ENCODE peak calls at places on chromosomes 1 and 21, in nine cellular contexts. One of them, this sample, is unnamed.

GRCh38 chr1:207823880-207824566 is 72.2 kb downstream of the CD46 start:
- DNase-seq in psoas muscle: peak; percentile 93
- DNase-seq in Panc1: no peak
- DNase-seq in cardiac muscle cell: peak; percentile 87
- DNase-seq in CD8-positive, alpha-beta T cell: peak; percentile 75
- DNase-seq in HAP-1: peak; percentile 20
- DNase-seq in SJSA1: peak; percentile 66
- DNase-seq in transverse colon: peak; percentile 84
- DNase-seq in uterus: peak; percentile 89
- DNase-seq in this sample: peak; percentile 80

GRCh38 chr1:53198241-53198651 is 1.6 kb downstream of the CPT2 start:
- DNase-seq in cardiac muscle cell: peak; percentile 26
- DNase-seq in Panc1: no peak
- DNase-seq in SJSA1: no peak
- DNase-seq in psoas muscle: no peak
- DNase-seq in transverse colon: peak; percentile 57
- DNase-seq in CD8-positive, alpha-beta T cell: no peak
- DNase-seq in uterus: no peak
- DNase-seq in HAP-1: no peak
- DNase-seq in this sample: no peak

GRCh38 chr1:21886486-21887215 is 50.5 kb downstream of the HSPG2 start:
- DNase-seq in transverse colon: no peak
- DNase-seq in Panc1: no peak
- DNase-seq in psoas muscle: peak; percentile 40
- DNase-seq in HAP-1: no peak
- DNase-seq in CD8-positive, alpha-beta T cell: no peak
- DNase-seq in uterus: no peak
- DNase-seq in cardiac muscle cell: no peak
- DNase-seq in SJSA1: no peak
- DNase-seq in this sample: no peak

GRCh38 chr1:199226163-199226562 is 587.3 kb downstream of the PTPRC start:
- DNase-seq in HAP-1: no peak
- DNase-seq in Panc1: no peak
- DNase-seq in transverse colon: no peak
- DNase-seq in cardiac muscle cell: no peak
- DNase-seq in SJSA1: peak; percentile 56
- DNase-seq in CD8-positive, alpha-beta T cell: no peak
- DNase-seq in psoas muscle: no peak
- DNase-seq in uterus: no peak
- DNase-seq in this sample: no peak

GRCh38 chr1:85815906-85816305 is 107.7 kb upstream of the ZNHIT6 start:
- DNase-seq in transverse colon: no peak
- DNase-seq in HAP-1: no peak
- DNase-seq in SJSA1: no peak
- DNase-seq in CD8-positive, alpha-beta T cell: no peak
- DNase-seq in Panc1: no peak
- DNase-seq in psoas muscle: peak; percentile 36
- DNase-seq in uterus: no peak
- DNase-seq in cardiac muscle cell: no peak
- DNase-seq in this sample: no peak

GRCh38 chr1:62435231-62436038 is 1.4 kb upstream of the USP1 start:
- DNase-seq in uterus: peak; percentile 22
- DNase-seq in cardiac muscle cell: no peak
- DNase-seq in CD8-positive, alpha-beta T cell: peak; percentile 18
- DNase-seq in Panc1: no peak
- DNase-seq in psoas muscle: peak; percentile 56
- DNase-seq in transverse colon: peak; percentile 19
- DNase-seq in SJSA1: no peak
- DNase-seq in HAP-1: peak; percentile 39
- DNase-seq in this sample: no peak

GRCh38 chr1:81606656-81607055 is 194.1 kb upstream of the ADGRL2 start:
- DNase-seq in transverse colon: no peak
- DNase-seq in uterus: no peak
- DNase-seq in CD8-positive, alpha-beta T cell: no peak
- DNase-seq in HAP-1: no peak
- DNase-seq in psoas muscle: no peak
- DNase-seq in cardiac muscle cell: no peak
- DNase-seq in SJSA1: peak; percentile 10
- DNase-seq in Panc1: no peak
- DNase-seq in this sample: no peak

GRCh38 chr1:225835752-225836151 is 25.8 kb downstream of the EPHX1 start:
- DNase-seq in uterus: peak; percentile 74
- DNase-seq in CD8-positive, alpha-beta T cell: no peak
- DNase-seq in HAP-1: no peak
- DNase-seq in psoas muscle: peak; percentile 64
- DNase-seq in SJSA1: no peak
- DNase-seq in transverse colon: no peak
- DNase-seq in cardiac muscle cell: no peak
- DNase-seq in Panc1: no peak
- DNase-seq in this sample: peak; percentile 62

GRCh38 chr1:228538831-228539230 is 51.6 kb downstream of the RNF187 start:
- DNase-seq in transverse colon: no peak
- DNase-seq in cardiac muscle cell: no peak
- DNase-seq in HAP-1: no peak
- DNase-seq in CD8-positive, alpha-beta T cell: no peak
- DNase-seq in uterus: no peak
- DNase-seq in psoas muscle: no peak
- DNase-seq in SJSA1: no peak
- DNase-seq in Panc1: no peak
- DNase-seq in this sample: no peak

GRCh38 chr1:229101475-229101874 is 169.4 kb upstream of the RAB4A start:
- DNase-seq in transverse colon: no peak
- DNase-seq in SJSA1: no peak
- DNase-seq in psoas muscle: no peak
- DNase-seq in uterus: no peak
- DNase-seq in HAP-1: no peak
- DNase-seq in CD8-positive, alpha-beta T cell: no peak
- DNase-seq in Panc1: no peak
- DNase-seq in cardiac muscle cell: no peak
- DNase-seq in this sample: no peak

GRCh38 chr1:230415405-230416119 is 10.6 kb downstream of the PGBD5 start:
- DNase-seq in cardiac muscle cell: no peak
- DNase-seq in CD8-positive, alpha-beta T cell: no peak
- DNase-seq in HAP-1: no peak
- DNase-seq in Panc1: no peak
- DNase-seq in psoas muscle: no peak
- DNase-seq in transverse colon: no peak
- DNase-seq in uterus: no peak
- DNase-seq in SJSA1: no peak
- DNase-seq in this sample: no peak

GRCh38 chr1:18299441-18300338 is 181.0 kb upstream of the KLHDC7A start:
- DNase-seq in HAP-1: peak; percentile 42
- DNase-seq in uterus: no peak
- DNase-seq in CD8-positive, alpha-beta T cell: no peak
- DNase-seq in cardiac muscle cell: peak; percentile 44
- DNase-seq in Panc1: peak; percentile 2
- DNase-seq in SJSA1: peak; percentile 5
- DNase-seq in psoas muscle: no peak
- DNase-seq in transverse colon: no peak
- DNase-seq in this sample: no peak

GRCh38 chr1:41616563-41616962 is 132.1 kb upstream of the EDN2 start:
- DNase-seq in cardiac muscle cell: no peak
- DNase-seq in Panc1: no peak
- DNase-seq in SJSA1: no peak
- DNase-seq in psoas muscle: no peak
- DNase-seq in transverse colon: no peak
- DNase-seq in uterus: no peak
- DNase-seq in HAP-1: no peak
- DNase-seq in CD8-positive, alpha-beta T cell: no peak
- DNase-seq in this sample: no peak

GRCh38 chr21:25885880-25886279 is 151.1 kb downstream of the GABPA start:
- DNase-seq in cardiac muscle cell: no peak
- DNase-seq in Panc1: no peak
- DNase-seq in psoas muscle: no peak
- DNase-seq in HAP-1: no peak
- DNase-seq in CD8-positive, alpha-beta T cell: no peak
- DNase-seq in SJSA1: peak; percentile 71
- DNase-seq in uterus: no peak
- DNase-seq in transverse colon: no peak
- DNase-seq in this sample: no peak

DNA sequence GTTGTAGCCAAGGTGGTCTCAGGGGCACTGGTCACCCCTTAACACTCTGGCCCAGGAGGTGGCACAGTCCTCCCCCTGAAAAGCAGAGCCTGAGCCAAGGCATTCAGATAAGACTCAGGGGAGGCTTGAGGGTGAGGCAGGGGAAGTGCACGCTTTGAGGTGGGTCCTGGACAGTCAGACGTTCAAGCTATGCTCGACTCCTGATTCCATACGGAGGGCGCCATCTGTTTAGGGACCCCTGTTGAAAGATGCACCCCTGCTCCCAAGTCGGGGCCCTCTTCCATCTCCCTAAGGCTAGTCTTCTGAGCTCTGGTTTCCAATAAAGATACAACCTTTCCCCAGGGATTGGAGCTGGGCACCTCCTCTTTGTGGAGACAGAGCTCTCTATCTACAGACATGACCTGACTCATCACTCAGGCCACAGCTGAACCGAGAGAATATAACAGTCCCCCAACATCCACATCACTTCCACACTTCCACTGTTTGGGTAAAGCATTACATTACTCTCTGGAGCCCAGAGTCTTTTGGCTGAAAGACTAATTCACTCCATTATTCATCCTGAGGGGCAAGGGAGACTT is 13.1 kb upstream of the CHI3L1 start:
- DNase-seq in SJSA1: no peak
- DNase-seq in cardiac muscle cell: no peak
- DNase-seq in Panc1: no peak
- DNase-seq in uterus: no peak
- DNase-seq in HAP-1: no peak
- DNase-seq in psoas muscle: no peak
- DNase-seq in CD8-positive, alpha-beta T cell: no peak
- DNase-seq in transverse colon: no peak
- DNase-seq in this sample: no peak
- H3K4me3 ChIP-seq in SJSA1: no peak overlapping the region
- H3K4me3 ChIP-seq in cardiac muscle cell: no peak overlapping the region
- H3K4me3 ChIP-seq in Panc1: no peak overlapping the region
- H3K4me3 ChIP-seq in uterus: no peak overlapping the region
- H3K4me3 ChIP-seq in HAP-1: no peak overlapping the region
- H3K4me3 ChIP-seq in psoas muscle: peak overlapping the region; percentile 1
- H3K4me3 ChIP-seq in CD8-positive, alpha-beta T cell: no peak overlapping the region
- H3K4me3 ChIP-seq in transverse colon: no peak overlapping the region
- H3K4me3 ChIP-seq in this sample: no peak overlapping the region

GRCh38 chr1:50808296-50808695 is 151.8 kb downstream of the FAF1 start:
- DNase-seq in transverse colon: no peak
- DNase-seq in cardiac muscle cell: no peak
- DNase-seq in HAP-1: no peak
- DNase-seq in uterus: no peak
- DNase-seq in Panc1: no peak
- DNase-seq in SJSA1: no peak
- DNase-seq in psoas muscle: no peak
- DNase-seq in CD8-positive, alpha-beta T cell: no peak
- DNase-seq in this sample: no peak
- H3K9me3 ChIP-seq in transverse colon: peaks cover 14% of the 10 kb centered on the region
- H3K9me3 ChIP-seq in cardiac muscle cell: no peaks in the 10 kb centered on the region
- H3K9me3 ChIP-seq in HAP-1: peaks cover 7% of the 10 kb centered on the region
- H3K9me3 ChIP-seq in uterus: peaks cover 10% of the 10 kb centered on the region
- H3K9me3 ChIP-seq in Panc1: peaks cover 13% of the 10 kb centered on the region
- H3K9me3 ChIP-seq in SJSA1: peaks cover 4% of the 10 kb centered on the region
- H3K9me3 ChIP-seq in psoas muscle: peaks cover 10% of the 10 kb centered on the region
- H3K9me3 ChIP-seq in CD8-positive, alpha-beta T cell: no peaks in the 10 kb centered on the region
- H3K9me3 ChIP-seq in this sample: peaks cover 20% of the 10 kb centered on the region

DNA sequence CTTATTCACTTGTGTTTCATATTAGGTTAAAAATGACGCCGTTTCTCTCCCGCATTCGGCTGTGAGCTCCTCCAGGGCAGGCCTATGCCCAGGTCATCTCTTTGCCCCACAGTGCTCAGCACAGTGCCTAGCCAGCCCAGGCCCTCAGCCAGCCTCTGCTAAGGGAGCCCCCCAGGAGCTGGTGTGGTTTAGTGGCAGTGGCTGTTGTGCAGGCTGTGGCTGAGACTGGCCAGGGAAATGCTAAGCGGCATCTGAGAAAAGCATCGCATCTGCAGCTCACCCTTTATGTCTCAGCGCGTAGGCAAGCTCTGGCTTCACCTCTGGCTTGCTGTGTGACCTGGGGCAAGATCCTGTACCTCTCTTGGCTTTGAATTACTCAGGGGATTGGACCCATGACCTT is 275.1 kb downstream of the TRABD2B start:
- DNase-seq in cardiac muscle cell: no peak
- DNase-seq in transverse colon: no peak
- DNase-seq in CD8-positive, alpha-beta T cell: no peak
- DNase-seq in uterus: no peak
- DNase-seq in HAP-1: no peak
- DNase-seq in SJSA1: no peak
- DNase-seq in Panc1: no peak
- DNase-seq in psoas muscle: no peak
- DNase-seq in this sample: no peak
- H3K27me3 ChIP-seq in cardiac muscle cell: peaks cover 95% of the 10 kb centered on the region
- H3K27me3 ChIP-seq in transverse colon: peaks cover 23% of the 10 kb centered on the region
- H3K27me3 ChIP-seq in CD8-positive, alpha-beta T cell: peaks cover under 1% of the 10 kb centered on the region
- H3K27me3 ChIP-seq in uterus: no peaks in the 10 kb centered on the region
- H3K27me3 ChIP-seq in HAP-1: peaks cover 8% of the 10 kb centered on the region
- H3K27me3 ChIP-seq in SJSA1: no peaks in the 10 kb centered on the region
- H3K27me3 ChIP-seq in Panc1: peaks cover 26% of the 10 kb centered on the region
- H3K27me3 ChIP-seq in psoas muscle: no peaks in the 10 kb centered on the region
- H3K27me3 ChIP-seq in this sample: peaks cover 20% of the 10 kb centered on the region

DNA sequence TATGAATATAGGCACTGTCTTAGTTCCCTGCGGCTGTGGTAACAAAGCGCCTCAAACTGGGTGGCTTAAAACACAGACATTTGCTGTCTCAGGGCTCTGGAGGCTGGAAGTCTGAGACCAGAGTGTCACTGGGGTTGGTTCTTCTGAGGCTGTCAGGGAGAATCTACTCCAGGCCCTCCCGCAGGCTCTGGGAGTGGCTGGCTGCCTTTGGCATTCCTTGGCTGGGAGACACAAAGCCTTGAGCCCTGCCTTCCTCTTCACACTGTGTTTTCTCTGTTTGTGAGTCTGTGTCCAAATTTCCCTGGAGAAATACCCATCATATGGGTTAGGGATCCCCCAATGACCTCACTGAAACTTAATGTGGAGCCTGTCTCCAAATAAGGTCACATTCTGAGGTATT is 38.5 kb downstream of the B3GALT5 start:
- DNase-seq in cardiac muscle cell: no peak
- DNase-seq in psoas muscle: no peak
- DNase-seq in uterus: no peak
- DNase-seq in HAP-1: no peak
- DNase-seq in Panc1: no peak
- DNase-seq in CD8-positive, alpha-beta T cell: no peak
- DNase-seq in SJSA1: no peak
- DNase-seq in transverse colon: no peak
- DNase-seq in this sample: no peak
- H3K4me3 ChIP-seq in cardiac muscle cell: no peak overlapping the region
- H3K4me3 ChIP-seq in psoas muscle: no peak overlapping the region
- H3K4me3 ChIP-seq in uterus: no peak overlapping the region
- H3K4me3 ChIP-seq in HAP-1: no peak overlapping the region
- H3K4me3 ChIP-seq in Panc1: no peak overlapping the region
- H3K4me3 ChIP-seq in CD8-positive, alpha-beta T cell: no peak overlapping the region
- H3K4me3 ChIP-seq in SJSA1: no peak overlapping the region
- H3K4me3 ChIP-seq in transverse colon: no peak overlapping the region
- H3K4me3 ChIP-seq in this sample: no peak overlapping the region

This sample was measured in left lung.